ENCODE peak calls at places on chromosomes 16 and 17, in four cellular contexts. X is HCT116, H is HepG2, G is K562. F is an unnamed sample.

GRCh38 chr16:89919535-89920406 is 1.1 kb downstream of the MC1R start:
- DNase-seq in X (no peak), H (no peak), G (no peak), F (no peak)

GRCh38 chr17:5770556-5771270 is 186.4 kb upstream of the NLRP1 start:
- DNase-seq in G (no peak), X (no peak), H (no peak), F (no peak)

GRCh38 chr17:31381165-31381668 is 10.3 kb upstream of the RAB11FIP4 start:
- DNase-seq in G (no peak), X (no peak), H (no peak), F (no peak)

GRCh38 chr16:57179429-57179828 is 6.4 kb downstream of the PSME3IP1 start:
- DNase-seq in X (no peak), G (no peak), H (no peak), F (no peak)

GRCh38 chr16:71540-72341 is 690 bp downstream of the RHBDF1 start:
- DNase-seq in G (peak; percentile 64), H (peak; percentile 41), X (peak; percentile 42), F (no peak)

GRCh38 chr16:31265329-31266245 is 5.8 kb downstream of the ITGAM start:
- DNase-seq in G (peak; percentile 3), H (no peak), X (no peak), F (no peak)

GRCh38 chr17:4950075-4950756 is 703 bp upstream of the ENO3 start:
- DNase-seq in H (peak; percentile 56), G (peak; percentile 27), X (no peak), F (no peak)

GRCh38 chr17:45792995-45793755 is 9.1 kb downstream of the CRHR1 start:
- DNase-seq in X (no peak), H (no peak), G (peak; percentile 31), F (no peak)

GRCh38 chr17:10516065-10516464 is 2.3 kb downstream of the MYH1 start:
- DNase-seq in G (no peak), H (no peak), X (no peak), F (no peak)

GRCh38 chr17:31413871-31414589 is 22.6 kb downstream of the RAB11FIP4 start:
- DNase-seq in X (no peak), G (no peak), H (no peak), F (no peak)

GRCh38 chr17:4497101-4497824 is 1.4 kb upstream of the SPNS2 start:
- DNase-seq in G (no peak), H (no peak), X (no peak), F (no peak)

GRCh38 chr17:9261059-9262029 is 240.0 kb downstream of the NTN1 start:
- DNase-seq in H (no peak), G (no peak), X (no peak), F (no peak)

GRCh38 chr17:28711723-28712036 is at the start of gene PROCA1:
- DNase-seq in G (peak; percentile 81), X (no peak), H (no peak), F (no peak)

GRCh38 chr16:30761427-30761927 is 385 bp downstream of the CFAP119 start:
- DNase-seq in H (no peak), G (peak; percentile 54), X (no peak), F (no peak)

GRCh38 chr16:88466175-88466862 is 13.2 kb downstream of the ZFPM1 start:
- DNase-seq in G (no peak), H (no peak), X (no peak), F (no peak)

GRCh38 chr17:63542942-63543821 is 7.1 kb upstream of the DCAF7 start:
- DNase-seq in G (no peak), X (no peak), H (no peak), F (no peak)

GRCh38 chr16:81913222-81913621 is 98.0 kb downstream of the SDR42E1 start:
- DNase-seq in G (no peak), X (no peak), H (no peak), F (no peak)

GRCh38 chr16:22786691-22787090 is 27.3 kb upstream of the HS3ST2 start:
- DNase-seq in G (no peak), X (no peak), H (no peak), F (no peak)

GRCh38 chr16:68285683-68286082 is 21.4 kb downstream of the SLC7A6 start:
- DNase-seq in G (no peak), X (no peak), H (no peak), F (no peak)

GRCh38 chr16:68283346-68283745 is 19.0 kb downstream of the SLC7A6 start:
- DNase-seq in G (no peak), X (no peak), H (no peak), F (no peak)

GRCh38 chr16:68286153-68287074 is 22.1 kb downstream of the SLC7A6 start:
- DNase-seq in H (peak; percentile 35), G (no peak), X (no peak), F (no peak)

GRCh38 chr16:68283840-68284595 is 19.7 kb downstream of the SLC7A6 start:
- DNase-seq in G (no peak), X (no peak), H (no peak), F (no peak)

DNA sequence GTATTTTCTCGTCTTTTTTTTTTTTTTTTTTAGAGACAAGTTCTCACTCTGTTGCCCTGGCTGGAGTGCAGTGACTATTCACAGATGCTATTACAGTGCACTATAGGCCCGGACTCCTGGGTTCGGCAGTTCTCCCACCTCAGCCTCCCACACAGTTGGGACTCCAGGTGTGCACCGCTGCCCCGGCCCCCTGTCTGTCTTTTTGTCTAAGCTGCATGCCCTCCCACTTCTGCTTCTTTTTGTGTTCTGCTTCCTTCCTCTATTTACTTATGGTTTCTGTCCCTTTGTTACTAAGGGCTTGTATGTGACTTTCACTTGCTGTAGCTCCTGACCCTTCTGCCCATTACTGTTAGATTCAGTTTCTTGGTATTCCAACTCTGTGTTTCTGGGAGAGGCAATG is 20.5 kb downstream of the SLC7A6 start:
- DNase-seq in X (no peak), H (no peak), G (no peak), F (no peak)
- TF ChIP-seq POLR2AphosphoS5 in X (no peak), H (no peak), G (no peak), F (no peak)

GRCh38 chr17:79950711-79951110 is 85.0 kb downstream of the TBC1D16 start:
- DNase-seq in G (no peak), X (no peak), H (no peak), F (no peak)
- H3K27ac ChIP-seq in G (no peak overlapping the region), X (no peak overlapping the region), H (no peak overlapping the region), F (no peak overlapping the region)

GRCh38 chr17:73899839-73900238 is 255.6 kb upstream of the SDK2 start:
- DNase-seq in H (no peak), X (no peak), G (no peak), F (no peak)

GRCh38 chr17:73901249-73901648 is 257.0 kb upstream of the SDK2 start:
- DNase-seq in H (no peak), X (no peak), G (no peak), F (no peak)

GRCh38 chr17:73900516-73900915 is 256.3 kb upstream of the SDK2 start:
- DNase-seq in G (no peak), X (no peak), H (no peak), F (no peak)

GRCh38 chr17:73902416-73903181 is 258.4 kb upstream of the SDK2 start:
- DNase-seq in X (no peak), G (no peak), H (no peak), F (no peak)

GRCh38 chr17:73901661-73902415 is 257.6 kb upstream of the SDK2 start:
- DNase-seq in G (no peak), X (no peak), H (no peak), F (no peak)
- TF ChIP-seq TCF7L2 in G (no peak), X (no peak), H (no peak), F (no peak)

DNA sequence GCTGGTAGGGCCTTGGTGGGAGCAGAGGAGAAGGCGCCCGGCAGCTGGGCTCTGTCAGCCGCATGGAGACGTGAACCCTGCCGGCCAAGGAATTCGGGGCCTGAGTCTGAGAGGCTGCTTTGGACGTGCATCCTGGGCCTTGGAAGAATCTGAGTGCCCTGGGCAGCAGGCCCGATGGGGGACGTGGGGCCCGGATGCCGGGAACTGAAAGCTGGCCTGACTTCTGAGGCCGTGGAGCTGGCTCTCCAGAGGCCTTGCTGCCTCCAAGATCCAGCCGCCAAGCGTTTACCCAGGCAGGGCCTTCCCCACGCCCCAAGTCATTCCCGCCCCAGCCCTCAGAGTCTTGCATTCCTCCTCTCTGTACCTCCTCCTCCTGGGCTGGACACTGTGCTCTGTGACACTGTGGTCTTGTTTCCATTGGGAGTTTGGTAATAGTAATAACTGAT is 37.2 kb downstream of the NKD1 start:
- DNase-seq in X (no peak), G (no peak), H (no peak), F (no peak)
- TF ChIP-seq POLR2AphosphoS5 in X (no peak), G (no peak), H (no peak), F (no peak)

DNA sequence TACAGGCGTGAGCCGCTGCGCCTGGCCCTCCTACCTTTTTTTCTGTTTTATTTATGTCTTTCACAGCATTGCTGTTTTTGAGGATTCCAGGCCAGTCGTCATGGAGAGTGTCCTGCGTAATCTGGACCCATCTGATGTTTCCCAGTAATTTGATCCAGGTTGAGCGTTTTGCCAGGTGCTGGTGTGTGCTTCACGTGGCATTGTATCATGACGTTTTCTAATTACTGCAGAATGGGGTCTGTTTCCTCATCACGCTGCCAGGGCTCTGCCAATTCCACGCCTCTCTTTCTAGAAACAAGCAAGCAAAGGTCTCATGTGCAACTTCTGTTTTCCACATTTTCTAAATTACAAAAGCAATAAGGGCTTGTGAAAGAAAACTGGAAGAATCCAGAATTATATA is 28.3 kb upstream of the BHLHA9 start:
- DNase-seq in G (no peak), H (no peak), X (no peak), F (no peak)
- H3K27ac ChIP-seq in G (no peak overlapping the region), H (no peak overlapping the region), X (no peak overlapping the region), F (no peak overlapping the region)